ENCODE peak calls at places on chromosomes 6 and 20, in ten cellular contexts. X is GM20000, Z is Peyer's patch, J is psoas muscle, D is body of pancreas, B is IMR-90, K is GM12865, Y is renal cortical epithelial cell, F is cardiac muscle cell, U is substantia nigra. Q is an unnamed sample.

GRCh38 chr20:2578430-2579192 is 42.2 kb downstream of the TMC2 start:
- DNase-seq in Z (no peak), D (peak), B (no peak), K (no peak), F (peak), J (no peak), Y (no peak), U (no peak), X (no peak), Q (peak)

GRCh38 chr6:133953634-133954415 is 801 bp downstream of the TBPL1 start:
- DNase-seq in K (peak), X (no peak), J (no peak), Z (no peak), F (no peak), U (no peak), Y (no peak), B (no peak), D (no peak), Q (peak)

GRCh38 chr6:33671381-33672072 is 40.0 kb downstream of the UQCC2 start:
- DNase-seq in F (no peak), X (no peak), U (no peak), Z (no peak), J (no peak), D (no peak), B (no peak), Y (no peak), K (no peak), Q (no peak)

GRCh38 chr6:133991096-133991593 is 38.1 kb downstream of the TBPL1 start:
- DNase-seq in J (no peak), U (no peak), Z (no peak), F (no peak), X (no peak), Y (peak), K (no peak), B (peak), D (peak), Q (no peak)

GRCh38 chr6:167044696-167045095 is 45.5 kb downstream of the CEP43 start:
- DNase-seq in U (no peak), F (no peak), B (peak), J (no peak), Z (no peak), D (no peak), K (no peak), X (no peak), Y (no peak), Q (no peak)

GRCh38 chr6:47294990-47295389 is 14.7 kb downstream of the TNFRSF21 start:
- DNase-seq in J (no peak), B (no peak), Y (no peak), Z (no peak), D (no peak), F (peak), U (no peak), X (no peak), K (no peak), Q (no peak)

GRCh38 chr6:131372535-131372934 is 200.5 kb upstream of the ARG1 start:
- DNase-seq in Z (no peak), F (no peak), U (no peak), X (no peak), B (no peak), D (no peak), K (no peak), J (no peak), Y (no peak), Q (no peak)

GRCh38 chr6:29532320-29532951 is 27.1 kb downstream of the UBD start:
- DNase-seq in B (no peak), Y (no peak), U (no peak), K (no peak), Z (no peak), J (no peak), D (no peak), X (no peak), F (no peak), Q (no peak)